ENCODE peak calls at places on chromosomes 16 and 17, in six cellular contexts. P is IMR-90, G is GM23248, R is caudate nucleus, X is foreskin keratinocyte, F is adrenal gland. O is an unnamed sample.

GRCh38 chr16:969508-970378 is 1.0 kb downstream of the LMF1 start:
- DNase-seq in X (peak), F (peak), P (peak), G (peak), R (no peak), O (no peak)

GRCh38 chr16:27724491-27724878 is 174.5 kb downstream of the KATNIP start:
- DNase-seq in R (no peak), X (no peak), F (peak), G (no peak), P (no peak), O (no peak)

GRCh38 chr17:32827227-32827626 is 49.7 kb downstream of the MYO1D start:
- DNase-seq in P (no peak), R (no peak), G (peak), F (no peak), X (no peak), O (no peak)

GRCh38 chr17:42288985-42289862 is 926 bp downstream of the STAT5A start:
- DNase-seq in R (no peak), X (no peak), P (no peak), G (no peak), F (peak), O (no peak)

GRCh38 chr16:49454426-49455180 is 81.0 kb downstream of the C16orf78 start:
- DNase-seq in X (no peak), G (no peak), P (no peak), F (no peak), R (no peak), O (no peak)

GRCh38 chr17:70582777-70583176 is 413.4 kb downstream of the KCNJ2 start:
- DNase-seq in F (no peak), X (no peak), P (no peak), G (no peak), R (no peak), O (no peak)

GRCh38 chr17:2011421-2012371 is 13.4 kb downstream of the RTN4RL1 start:
- DNase-seq in R (no peak), F (no peak), G (peak), P (no peak), X (peak), O (no peak)

GRCh38 chr17:50564916-50565315 is 4.4 kb downstream of the CACNA1G start:
- DNase-seq in F (no peak), R (no peak), P (peak), G (peak), X (peak), O (no peak)

GRCh38 chr17:63309021-63309420 is 137.1 kb downstream of the CYB561 start:
- DNase-seq in X (peak), G (peak), F (no peak), R (no peak), P (peak), O (no peak)

GRCh38 chr17:31321481-31321880 is at the start of gene EVI2A:
- DNase-seq in G (peak), F (no peak), R (no peak), X (peak), P (peak), O (no peak)

GRCh38 chr16:57516176-57516725 is 20.1 kb downstream of the CCDC102A start:
- DNase-seq in F (no peak), X (no peak), R (no peak), P (no peak), G (no peak), O (no peak)

GRCh38 chr17:74218436-74218835 is 5.1 kb downstream of the TTYH2 start:
- DNase-seq in R (no peak), X (no peak), F (no peak), G (no peak), P (no peak), O (no peak)

GRCh38 chr16:55370762-55371482 is 46.9 kb downstream of the IRX6 start:
- DNase-seq in P (peak), R (peak), X (peak), F (peak), G (peak), O (no peak)

GRCh38 chr16:80250376-80250775 is 290.4 kb upstream of the DYNLRB2 start:
- DNase-seq in G (peak), P (no peak), R (no peak), F (no peak), X (peak), O (no peak)

GRCh38 chr17:5715478-5715877 is 131.2 kb upstream of the NLRP1 start:
- DNase-seq in G (peak), P (no peak), X (no peak), R (no peak), F (no peak), O (no peak)

GRCh38 chr17:8857919-8858318 is 9.6 kb downstream of the PIK3R6 start:
- DNase-seq in P (peak), G (peak), X (peak), F (no peak), R (no peak), O (no peak)

GRCh38 chr17:36941265-36942021 is 4.2 kb downstream of the LHX1 start:
- DNase-seq in P (no peak), G (no peak), R (no peak), X (no peak), F (no peak), O (no peak)

GRCh38 chr17:76791053-76791980 is 53.4 kb downstream of the MFSD11 start:
- DNase-seq in F (peak), P (peak), R (no peak), X (peak), G (peak), O (no peak)

GRCh38 chr16:27439273-27440018 is 37.5 kb downstream of the IL21R start:
- DNase-seq in X (no peak), P (no peak), R (no peak), G (no peak), F (peak), O (no peak)

GRCh38 chr16:70687671-70688265 is 1.9 kb upstream of the MTSS2 start:
- DNase-seq in G (no peak), P (no peak), F (no peak), X (no peak), R (no peak), O (no peak)
- H3K27ac ChIP-seq in G (peak), P (peak), F (peak), X (no peak), R (peak), O (no peak)

DNA sequence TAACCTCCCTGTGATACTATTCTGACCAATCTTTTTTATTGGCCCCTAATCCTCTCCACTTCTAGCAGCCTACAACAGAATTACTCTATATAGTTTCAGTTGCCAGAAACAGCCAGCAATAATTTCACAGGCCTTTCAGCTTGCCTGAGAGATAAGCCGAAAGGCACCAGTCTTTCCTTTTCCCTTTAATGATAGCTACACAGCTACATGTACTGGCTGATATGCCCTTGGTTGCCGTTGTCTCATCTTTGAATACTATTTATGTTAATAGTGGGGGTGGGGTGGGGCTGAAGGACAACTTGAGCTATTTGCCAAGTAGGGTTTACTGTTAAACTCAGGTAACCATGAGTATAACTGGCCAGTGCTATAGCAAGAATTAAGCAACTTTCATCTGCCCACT is 35.8 kb upstream of the RASL10B start:
- DNase-seq in P (no peak), R (no peak), F (no peak), G (no peak), X (no peak), O (no peak)
- H3K27ac ChIP-seq in P (no peak), R (no peak), F (no peak), G (no peak), X (no peak), O (no peak)

GRCh38 chr16:15605869-15606520 is 37.0 kb downstream of the MARF1 start:
- DNase-seq in G (no peak), R (no peak), F (no peak), X (no peak), P (no peak), O (no peak)
- H3K27ac ChIP-seq in G (no peak), R (no peak), F (no peak), X (no peak), P (no peak), O (peak)

GRCh38 chr16:17657037-17657436 is 186.3 kb upstream of the XYLT1 start:
- DNase-seq in X (no peak), F (no peak), G (no peak), R (no peak), P (no peak), O (no peak)

DNA sequence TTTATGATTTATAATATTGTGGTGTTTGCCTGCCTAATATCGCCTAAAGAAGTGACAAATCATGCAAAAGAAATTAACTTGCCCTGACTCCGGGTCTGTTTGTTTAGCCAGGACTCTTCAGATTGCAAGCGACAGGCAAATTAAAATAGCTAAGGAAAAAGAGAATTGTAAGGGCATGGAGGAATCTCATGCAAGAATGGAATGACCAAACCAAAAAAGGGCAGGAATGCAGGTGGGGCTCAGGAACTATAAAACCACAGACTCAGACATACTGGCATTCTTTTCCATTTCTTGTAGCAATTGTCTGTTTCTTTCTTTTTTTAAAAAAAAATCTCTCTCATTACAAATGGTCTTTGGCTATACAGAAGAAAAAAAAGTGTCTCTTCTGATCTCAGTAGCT is 188.1 kb upstream of the XYLT1 start:
- DNase-seq in G (no peak), X (peak), F (no peak), P (no peak), R (no peak), O (no peak)
- H3K27ac ChIP-seq in G (no peak), X (no peak), F (no peak), P (no peak), R (no peak), O (no peak)

GRCh38 chr17:59757881-59758385 is 50.5 kb downstream of the VMP1 start:
- DNase-seq in F (no peak), P (no peak), G (no peak), X (no peak), R (no peak), O (no peak)
- H3K27ac ChIP-seq in F (peak), P (peak), G (peak), X (peak), R (no peak), O (peak)

DNA sequence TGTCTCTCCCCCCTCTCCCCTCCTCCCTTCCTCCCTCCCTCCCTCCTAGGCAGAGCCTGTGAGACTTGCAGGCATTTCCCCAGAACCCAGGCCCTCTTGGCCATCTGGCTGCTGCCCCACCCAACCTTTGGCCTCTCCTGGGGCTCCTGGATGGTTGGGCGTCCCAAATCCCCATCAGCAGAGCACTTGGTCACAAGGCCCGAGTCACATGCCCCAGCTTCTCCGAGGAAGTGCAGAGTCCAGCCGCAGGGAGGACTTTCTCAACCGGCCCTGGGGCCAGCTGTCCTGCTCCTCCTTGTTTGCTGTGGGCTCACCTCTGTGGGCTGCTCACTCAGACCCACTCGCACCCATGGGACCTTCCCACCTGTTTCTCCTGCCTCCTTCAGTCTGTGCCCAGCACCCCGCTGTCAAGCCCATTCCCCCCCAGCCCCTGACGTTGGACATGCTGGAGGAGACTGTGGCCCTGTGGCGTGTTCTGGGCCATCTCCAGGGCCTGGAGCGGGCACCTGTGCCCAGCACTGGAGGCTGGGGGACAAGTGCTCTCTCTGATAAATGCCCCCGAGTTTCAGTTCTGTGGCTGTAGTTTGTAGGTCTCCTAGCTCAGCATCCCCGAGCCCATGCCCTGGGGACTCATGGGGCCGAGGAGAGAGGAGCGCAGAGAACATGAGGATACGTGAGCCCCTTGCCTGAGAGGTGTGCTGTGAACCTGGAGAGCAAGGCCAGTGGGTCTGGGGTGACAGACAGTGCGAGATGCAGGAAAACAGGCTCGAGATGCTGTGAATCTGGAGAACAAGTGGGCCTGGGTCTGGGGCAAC is 42.3 kb upstream of the ZNF750 start:
- DNase-seq in R (peak), X (no peak), P (no peak), F (no peak), G (no peak), O (no peak)
- H3K27ac ChIP-seq in R (no peak), X (no peak), P (no peak), F (peak), G (no peak), O (peak)

GRCh38 chr17:57506253-57506911 is 238.7 kb downstream of the CCDC182 start:
- DNase-seq in P (no peak), F (no peak), G (no peak), X (no peak), R (no peak), O (no peak)
- H3K27ac ChIP-seq in P (no peak), F (peak), G (no peak), X (no peak), R (peak), O (no peak)

GRCh38 chr17:77865716-77866115 is 92.8 kb upstream of the TNRC6C start:
- DNase-seq in F (no peak), R (no peak), X (no peak), P (no peak), G (peak), O (no peak)

GRCh38 chr17:77869041-77869595 is 89.4 kb upstream of the TNRC6C start:
- DNase-seq in R (no peak), X (no peak), G (no peak), P (no peak), F (no peak), O (no peak)

GRCh38 chr17:77867308-77867781 is 91.2 kb upstream of the TNRC6C start:
- DNase-seq in F (no peak), R (no peak), X (no peak), G (no peak), P (no peak), O (no peak)

GRCh38 chr17:77869665-77870132 is 88.8 kb upstream of the TNRC6C start:
- DNase-seq in G (no peak), X (no peak), P (no peak), F (no peak), R (no peak), O (no peak)

DNA sequence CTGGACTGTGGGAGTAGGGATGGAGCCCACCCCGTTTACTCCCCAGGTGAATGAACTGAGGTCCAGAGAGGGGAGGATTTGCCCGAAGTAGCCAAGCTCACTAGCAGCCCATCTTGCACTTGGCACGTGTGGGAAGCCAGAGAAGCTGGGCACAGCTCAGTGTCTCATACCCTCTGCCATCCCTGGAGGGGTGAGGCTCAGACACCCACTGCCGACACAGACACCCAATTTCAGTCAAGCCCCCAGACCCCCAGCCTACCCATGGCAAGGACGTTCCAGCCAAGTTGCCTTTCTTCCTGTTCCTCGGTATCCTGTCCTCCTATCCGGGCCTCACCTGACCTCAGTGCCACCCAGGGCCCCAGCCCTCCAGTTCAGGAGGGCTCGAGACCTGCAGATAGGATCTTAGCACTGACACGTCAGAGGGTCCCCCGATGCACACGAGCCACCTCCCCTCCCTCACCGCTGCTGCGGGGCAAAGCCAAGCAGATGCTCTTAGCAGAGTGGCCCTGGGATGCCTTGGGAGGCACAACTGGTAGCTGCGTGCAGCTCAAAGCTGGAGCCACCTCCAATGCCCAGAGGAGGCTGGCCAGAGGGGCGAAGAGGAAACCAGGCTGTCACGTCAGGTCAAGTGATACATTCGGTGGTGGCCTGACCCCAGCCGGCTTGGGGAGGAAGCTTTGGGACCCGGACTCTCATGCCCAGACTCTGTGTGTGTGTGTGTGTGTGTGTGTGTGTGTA is 90.4 kb upstream of the TNRC6C start:
- DNase-seq in X (no peak), R (no peak), P (no peak), F (no peak), G (no peak), O (no peak)
- H3K27ac ChIP-seq in X (no peak), R (no peak), P (no peak), F (no peak), G (no peak), O (no peak)

DNA sequence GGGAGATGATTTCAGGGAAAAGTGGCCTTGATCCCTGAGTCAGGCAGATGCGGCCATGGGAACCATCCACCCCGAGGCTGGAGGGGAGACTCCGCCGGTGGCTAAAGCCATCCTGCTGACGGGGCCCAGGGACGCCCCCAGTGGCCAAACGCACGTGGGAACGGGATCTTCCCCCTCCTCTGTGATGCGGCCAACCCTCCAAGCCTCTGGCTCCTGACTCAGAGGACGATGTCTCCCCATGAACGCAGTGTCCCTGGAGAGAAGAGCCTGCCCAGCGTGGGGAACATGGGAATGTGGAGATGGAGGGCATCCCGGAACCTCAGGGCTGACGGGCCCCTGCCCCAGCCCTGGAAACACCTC is 25.0 kb downstream of the SLC7A5 start:
- DNase-seq in R (no peak), X (no peak), F (no peak), G (no peak), P (peak), O (no peak)
- H3K27ac ChIP-seq in R (no peak), X (no peak), F (no peak), G (no peak), P (no peak), O (peak)

O was measured in epithelial cell of prostate.